ENCODE peak calls at places on chromosomes 1 and 21, in six cellular contexts. Y is keratinocyte, M is NCI-H748 treated with DMSO at 0.1 percent for 48 hours, I is NCI-H1092, O is nucleus accumbens, W is GM23248. V is an unnamed sample.

GRCh38 chr1:159171688-159172501 is 480 bp downstream of the CADM3 start:
- DNase-seq in O (no peak), M (no peak), W (no peak), Y (no peak), I (no peak), V (peak)

GRCh38 chr1:18955442-18956188 is 861 bp downstream of the IFFO2 start:
- DNase-seq in O (peak), W (peak), I (peak), Y (no peak), M (no peak), V (no peak)

GRCh38 chr1:172136925-172137324 is 283.6 kb upstream of the C1orf105 start:
- DNase-seq in I (no peak), Y (no peak), M (no peak), O (no peak), W (peak), V (no peak)

GRCh38 chr21:16455978-16456377 is 726.2 kb downstream of the USP25 start:
- DNase-seq in I (peak), W (no peak), M (no peak), Y (no peak), O (peak), V (peak)

GRCh38 chr1:71298633-71299032 is 217.8 kb upstream of the ZRANB2 start:
- DNase-seq in W (peak), M (no peak), O (no peak), Y (no peak), I (no peak), V (no peak)

GRCh38 chr1:197199923-197200467 is 53.5 kb upstream of the ASPM start:
- DNase-seq in W (peak), Y (no peak), O (no peak), I (no peak), M (no peak), V (no peak)

GRCh38 chr1:25799758-25800537 is at the start of gene SELENON:
- DNase-seq in M (no peak), I (peak), O (no peak), W (peak), Y (no peak), V (peak)

GRCh38 chr1:177954076-177954475 is 15.8 kb downstream of the SEC16B start:
- DNase-seq in I (no peak), O (no peak), Y (no peak), W (no peak), M (no peak), V (no peak)

GRCh38 chr1:27162090-27162489 is 7.2 kb upstream of the SLC9A1 start:
- DNase-seq in Y (no peak), W (no peak), M (no peak), O (no peak), I (no peak), V (no peak)

GRCh38 chr1:100530901-100531487 is 6.9 kb upstream of the GPR88 start:
- DNase-seq in Y (no peak), O (no peak), I (no peak), W (peak), M (no peak), V (no peak)

GRCh38 chr1:4425892-4426291 is 228.5 kb upstream of the AJAP1 start:
- DNase-seq in W (peak), I (no peak), O (no peak), Y (no peak), M (no peak), V (no peak)

GRCh38 chr1:45171575-45171974 is 34.8 kb downstream of the ZSWIM5 start:
- DNase-seq in M (no peak), I (no peak), O (no peak), W (no peak), Y (no peak), V (no peak)

GRCh38 chr21:40404319-40404906 is 442.5 kb downstream of the DSCAM start:
- DNase-seq in M (peak), W (no peak), I (peak), O (no peak), Y (no peak), V (no peak)

GRCh38 chr21:38646213-38646837 is 148.0 kb upstream of the ERG start:
- DNase-seq in O (no peak), M (no peak), W (peak), I (no peak), Y (peak), V (no peak)